ENCODE peak calls at places on chromosomes 12 and 14, in nine cellular contexts. H, A, T, V, Q, D, Z, E and W are unnamed samples.

GRCh38 chr12:116964740-116965090 is 54.0 kb downstream of the FBXW8 start:
- DNase-seq in H (peak; percentile 52), A (no peak), T (no peak), V (no peak), Q (no peak), D (no peak), Z (no peak), E (no peak), W (no peak)

GRCh38 chr12:90987101-90987500 is 17.7 kb downstream of the EPYC start:
- DNase-seq in H (no peak), A (no peak), T (no peak), V (no peak), Q (no peak), D (no peak), Z (no peak), E (no peak), W (no peak)

GRCh38 chr12:111838353-111838752 is 3.7 kb upstream of the MAPKAPK5 start:
- DNase-seq in H (no peak), A (no peak), T (no peak), V (no peak), Q (no peak), D (no peak), Z (no peak), E (no peak), W (no peak)

GRCh38 chr12:67034110-67034879 is 234.9 kb upstream of the CAND1 start:
- DNase-seq in H (peak; percentile 29), A (no peak), T (no peak), V (peak; percentile 81), Q (no peak), D (no peak), Z (no peak), E (no peak), W (no peak)

GRCh38 chr14:68243441-68244010 is 423.9 kb downstream of the RAD51B start:
- DNase-seq in H (no peak), A (no peak), T (no peak), V (no peak), Q (no peak), D (no peak), Z (no peak), E (no peak), W (no peak)

GRCh38 chr14:77475432-77476115 is 17.7 kb downstream of the AHSA1 start:
- DNase-seq in H (no peak), A (no peak), T (no peak), V (no peak), Q (no peak), D (no peak), Z (no peak), E (no peak), W (no peak)

GRCh38 chr12:26853303-26854027 is 20.5 kb upstream of the ITPR2 start:
- DNase-seq in H (peak; percentile 70), A (no peak), T (peak; percentile 53), V (peak; percentile 39), Q (peak; percentile 41), D (peak; percentile 74), Z (peak; percentile 80), E (peak; percentile 57), W (peak; percentile 91)

GRCh38 chr12:27622436-27623185 is 73.6 kb upstream of the REP15 start:
- DNase-seq in H (no peak), A (no peak), T (no peak), V (peak; percentile 24), Q (no peak), D (no peak), Z (no peak), E (no peak), W (no peak)

GRCh38 chr12:49893753-49894752 is 9.6 kb downstream of the FAIM2 start:
- DNase-seq in H (no peak), A (no peak), T (no peak), V (peak; percentile 35), Q (no peak), D (no peak), Z (no peak), E (no peak), W (no peak)

GRCh38 chr14:67738740-67739504 is 37.2 kb downstream of the RDH12 start:
- DNase-seq in H (no peak), A (peak; percentile 23), T (no peak), V (peak; percentile 92), Q (no peak), D (no peak), Z (peak; percentile 90), E (peak; percentile 37), W (peak; percentile 93)

GRCh38 chr12:2637371-2637770 is 157.4 kb upstream of the FKBP4 start:
- DNase-seq in H (no peak), A (no peak), T (no peak), V (no peak), Q (no peak), D (no peak), Z (no peak), E (no peak), W (no peak)

GRCh38 chr12:68454855-68455254 is 122.7 kb upstream of the MDM1 start:
- DNase-seq in H (no peak), A (no peak), T (no peak), V (no peak), Q (no peak), D (no peak), Z (no peak), E (no peak), W (no peak)

GRCh38 chr14:39807271-39807670 is 375.0 kb upstream of the FBXO33 start:
- DNase-seq in H (no peak), A (no peak), T (no peak), V (no peak), Q (no peak), D (no peak), Z (no peak), E (no peak), W (no peak)

GRCh38 chr12:3273409-3273853 is 196.3 kb downstream of the TSPAN9 start:
- DNase-seq in H (no peak), A (no peak), T (no peak), V (peak; percentile 54), Q (no peak), D (no peak), Z (peak; percentile 57), E (no peak), W (no peak)

GRCh38 chr14:75182820-75183219 is 6.4 kb upstream of the TMED10 start:
- DNase-seq in H (no peak), A (no peak), T (no peak), V (peak; percentile 35), Q (no peak), D (no peak), Z (peak; percentile 62), E (no peak), W (no peak)

GRCh38 chr12:120206228-120206627 is 5.3 kb upstream of the RPLP0 start:
- DNase-seq in H (no peak), A (no peak), T (no peak), V (no peak), Q (no peak), D (no peak), Z (no peak), E (no peak), W (no peak)

GRCh38 chr12:124993568-124994434 is at the start of gene BRI3BP:
- DNase-seq in H (peak; percentile 73), A (peak; percentile 12), T (peak; percentile 40), V (peak; percentile 53), Q (peak; percentile 23), D (peak; percentile 88), Z (peak; percentile 80), E (peak; percentile 52), W (no peak)

GRCh38 chr14:63492391-63492790 is 50.8 kb downstream of the PPP2R5E start:
- DNase-seq in H (no peak), A (no peak), T (no peak), V (peak; percentile 88), Q (no peak), D (no peak), Z (peak; percentile 74), E (no peak), W (no peak)

GRCh38 chr14:61671086-61671485 is 24.2 kb upstream of the HIF1A start:
- DNase-seq in H (no peak), A (no peak), T (no peak), V (no peak), Q (no peak), D (peak; percentile 42), Z (no peak), E (no peak), W (no peak)

GRCh38 chr14:34098045-34098984 is 147.4 kb upstream of the EGLN3 start:
- DNase-seq in H (no peak), A (peak; percentile 17), T (no peak), V (peak; percentile 53), Q (no peak), D (no peak), Z (peak; percentile 64), E (no peak), W (no peak)

GRCh38 chr14:26175659-26176058 is 422.2 kb downstream of the NOVA1 start:
- DNase-seq in H (no peak), A (no peak), T (no peak), V (no peak), Q (no peak), D (no peak), Z (no peak), E (no peak), W (no peak)

GRCh38 chr14:72743626-72744025 is 150.3 kb downstream of the DPF3 start:
- DNase-seq in H (no peak), A (no peak), T (no peak), V (no peak), Q (no peak), D (no peak), Z (peak; percentile 27), E (peak; percentile 18), W (peak; percentile 72)